ENCODE peak calls at places on chromosomes 12 and 14, in four cellular contexts. D is K562, W is H1, U is GM12878. O is an unnamed sample.

GRCh38 chr12:83573676-83574075 is 887.0 kb downstream of the TMTC2 start:
- DNase-seq in W (no peak), D (no peak), U (no peak), O (no peak)

GRCh38 chr12:89157413-89157812 is 194.9 kb downstream of the DUSP6 start:
- DNase-seq in U (no peak), D (no peak), W (no peak), O (peak; percentile 18)

GRCh38 chr12:6263931-6264330 is 46.6 kb upstream of the PLEKHG6 start:
- DNase-seq in W (no peak), D (peak; percentile 71), U (no peak), O (peak; percentile 79)

GRCh38 chr12:91690521-91690920 is 455.1 kb downstream of the BTG1 start:
- DNase-seq in D (no peak), W (no peak), U (no peak), O (no peak)

GRCh38 chr14:62015945-62016344 is 253.7 kb downstream of the SNAPC1 start:
- DNase-seq in D (no peak), U (no peak), W (no peak), O (no peak)

GRCh38 chr12:79652521-79652920 is 38.2 kb downstream of the PAWR start:
- DNase-seq in D (no peak), W (no peak), U (no peak), O (no peak)

GRCh38 chr14:33393895-33394405 is 455.3 kb downstream of the NPAS3 start:
- DNase-seq in U (no peak), W (no peak), D (no peak), O (no peak)

GRCh38 chr14:82796081-82796480 is 1262.4 kb upstream of the SEL1L start:
- DNase-seq in W (no peak), U (no peak), D (no peak), O (no peak)

GRCh38 chr12:132617822-132618682 is 524 bp upstream of the P2RX2 start:
- DNase-seq in D (no peak), W (no peak), U (no peak), O (no peak)

GRCh38 chr14:60905930-60906329 is 74.9 kb downstream of the TRMT5 start:
- DNase-seq in D (no peak), W (no peak), U (no peak), O (no peak)

GRCh38 chr12:110754101-110754793 is 11.6 kb upstream of the PPP1CC start:
- DNase-seq in D (no peak), W (no peak), U (no peak), O (no peak)

GRCh38 chr12:114835031-114835430 is 151.1 kb upstream of the TBX3 start:
- DNase-seq in W (no peak), D (no peak), U (no peak), O (no peak)

GRCh38 chr12:19572920-19573558 is 133.7 kb downstream of the AEBP2 start:
- DNase-seq in D (peak; percentile 13), U (no peak), W (peak; percentile 34), O (peak; percentile 45)

GRCh38 chr14:91229743-91230200 is 14.7 kb downstream of the GPR68 start:
- DNase-seq in W (no peak), U (peak; percentile 96), D (no peak), O (no peak)

GRCh38 chr12:80598004-80598606 is 109.3 kb upstream of the MYF6 start:
- DNase-seq in W (no peak), D (no peak), U (no peak), O (peak; percentile 20)

GRCh38 chr12:47534695-47535094 is 171.1 kb downstream of the RPAP3 start:
- DNase-seq in D (no peak), U (no peak), W (no peak), O (no peak)

GRCh38 chr14:98952595-98953325 is 319.2 kb downstream of the BCL11B start:
- DNase-seq in W (no peak), U (no peak), D (no peak), O (no peak)

GRCh38 chr12:34604631-34605509 is 582.6 kb downstream of the ALG10 start:
- DNase-seq in U (no peak), W (no peak), D (peak; percentile 1), O (no peak)

GRCh38 chr14:87149583-87150354 is 843.2 kb downstream of the GALC start:
- DNase-seq in W (peak; percentile 75), D (no peak), U (no peak), O (no peak)

GRCh38 chr14:106277503-106277902 is 751.1 kb downstream of the TMEM121 start:
- DNase-seq in U (no peak), D (peak; percentile 49), W (no peak), O (peak; percentile 4)

GRCh38 chr14:24329736-24330135 is 5.1 kb downstream of the ADCY4 start:
- DNase-seq in U (no peak), D (no peak), W (no peak), O (no peak)

GRCh38 chr14:76810953-76811400 is 1.7 kb downstream of the ANGEL1 start:
- DNase-seq in U (no peak), W (no peak), D (no peak), O (peak; percentile 80)

GRCh38 chr14:91350813-91351507 is 66.7 kb downstream of the CCDC88C start:
- DNase-seq in D (no peak), U (peak; percentile 91), W (no peak), O (no peak)

GRCh38 chr14:68981539-68981976 is 2.5 kb upstream of the ACTN1 start:
- DNase-seq in D (no peak), U (no peak), W (no peak), O (no peak)

GRCh38 chr14:68982581-68982980 is 3.5 kb upstream of the ACTN1 start:
- DNase-seq in U (no peak), W (no peak), D (no peak), O (no peak)

GRCh38 chr14:68979722-68980552 is 835 bp upstream of the ACTN1 start:
- DNase-seq in U (no peak), W (no peak), D (peak; percentile 54), O (no peak)

GRCh38 chr14:68979021-68979721 is at the start of gene ACTN1:
- DNase-seq in U (peak; percentile 55), D (peak; percentile 86), W (peak; percentile 87), O (peak; percentile 94)

DNA sequence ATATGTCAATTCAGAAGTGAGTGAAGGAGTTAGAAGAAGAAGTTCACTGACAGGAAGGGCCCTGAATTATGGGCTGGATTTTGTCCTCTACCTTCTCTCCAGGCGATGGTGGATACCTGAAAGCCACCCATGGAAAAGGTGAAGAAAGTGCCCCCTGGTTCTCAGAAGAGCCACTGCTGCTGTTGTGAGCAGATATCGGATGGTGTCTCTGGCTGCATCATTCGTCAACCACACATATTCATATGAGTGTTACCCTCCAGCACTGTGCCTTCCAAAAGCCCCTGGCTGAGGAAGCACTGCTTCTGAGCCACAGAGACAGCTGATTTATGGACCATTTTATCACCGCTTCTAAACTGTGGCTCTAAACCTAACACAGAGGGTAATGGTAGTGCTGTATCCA is 2.0 kb upstream of the ACTN1 start:
- DNase-seq in U (no peak), W (no peak), D (no peak), O (no peak)
- TF ChIP-seq SP1 in U (no peak), W (no peak), D (no peak), O (no peak)

DNA sequence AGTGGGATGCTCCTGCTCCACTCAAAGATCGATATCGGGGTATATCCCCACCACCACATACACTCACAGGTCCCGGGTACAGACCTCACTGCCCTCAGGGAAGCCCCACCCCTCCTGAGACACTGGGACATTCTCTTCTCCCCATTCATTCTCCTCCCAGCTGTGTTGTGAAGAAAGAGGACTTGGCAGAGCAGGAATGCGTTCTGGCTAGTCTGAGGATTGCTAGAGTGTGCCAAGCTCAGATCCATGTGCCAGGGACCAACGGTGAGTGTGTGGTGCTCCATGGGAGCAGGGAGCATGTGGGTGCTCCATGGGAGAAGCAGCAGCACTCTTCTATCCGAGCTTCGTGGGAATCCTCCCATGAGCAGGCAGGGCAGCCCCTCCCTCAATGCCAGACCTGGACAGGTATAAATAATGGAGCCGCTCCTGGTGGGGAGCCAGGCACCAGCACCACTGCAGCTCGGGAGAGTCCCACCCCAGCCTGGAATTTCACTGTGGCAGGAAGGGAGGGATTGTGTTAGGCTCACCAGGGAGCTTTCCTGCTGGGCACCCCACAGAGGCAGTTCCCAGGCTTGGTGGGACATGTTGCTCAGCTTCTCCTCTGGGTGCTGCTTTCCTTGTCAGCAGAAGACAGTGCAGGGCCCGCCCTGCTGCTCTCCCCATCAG is 2.3 kb upstream of the KRT5 start:
- DNase-seq in D (no peak), W (no peak), U (no peak), O (no peak)
- TF ChIP-seq EP300 in D (no peak), W (no peak), U (no peak), O (no peak)

GRCh38 chr14:39492267-39492666 is 60.0 kb upstream of the FBXO33 start:
- DNase-seq in U (no peak), W (no peak), D (no peak), O (no peak)
- TF ChIP-seq SP1 in U (no peak), W (no peak), D (no peak), O (no peak)

DNA sequence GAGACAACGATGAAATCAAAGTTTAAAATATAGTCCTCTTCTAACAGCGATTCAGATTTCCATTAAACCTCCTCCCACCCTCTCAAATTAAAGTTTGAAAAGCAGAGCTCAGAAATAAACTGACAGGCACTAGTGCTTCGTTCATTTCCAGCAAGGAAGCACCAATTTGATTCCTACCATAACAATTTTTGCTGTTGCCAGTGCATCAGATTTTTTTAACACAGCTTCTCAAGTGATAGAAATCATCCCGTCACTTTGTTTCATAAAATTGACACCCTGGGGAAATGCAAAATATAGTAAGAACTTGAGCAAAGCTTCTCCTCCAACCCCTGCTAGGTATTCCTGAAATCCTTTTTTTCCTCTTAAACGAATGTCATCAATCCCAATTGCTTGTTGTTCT is 332.0 kb downstream of the FOXG1 start:
- DNase-seq in D (no peak), U (no peak), W (no peak), O (no peak)
- TF ChIP-seq EP300 in D (no peak), U (no peak), W (no peak), O (no peak)